ENCODE peak calls at places on chromosomes 3 and 15, in six cellular contexts. B is NCI-H748 treated with DMSO at 0.1 percent for 48 hours, O is T1000, J is dorsolateral prefrontal cortex, E is stomach, X is lower lobe of right lung. U is an unnamed sample.

GRCh38 chr15:42159381-42160015 is 3.1 kb upstream of the PLA2G4F start:
- DNase-seq in B (no peak), X (peak; percentile 78), E (peak; percentile 26), O (no peak), J (no peak), U (no peak)

GRCh38 chr3:176579741-176580185 is 617.5 kb downstream of the TBL1XR1 start:
- DNase-seq in X (no peak), E (no peak), B (no peak), O (no peak), J (no peak), U (no peak)

GRCh38 chr15:100728371-100729201 is 126.2 kb downstream of the ASB7 start:
- DNase-seq in J (no peak), O (no peak), E (no peak), X (no peak), B (no peak), U (no peak)

GRCh38 chr3:196661400-196661799 is 21.9 kb downstream of the NRROS start:
- DNase-seq in E (no peak), B (no peak), O (no peak), X (no peak), J (no peak), U (no peak)

GRCh38 chr3:61877359-61877770 is 316.0 kb downstream of the PTPRG start:
- DNase-seq in J (no peak), B (peak; percentile 41), E (no peak), X (no peak), O (no peak), U (no peak)

GRCh38 chr3:100096866-100097265 is 17.4 kb downstream of the FILIP1L start:
- DNase-seq in O (no peak), J (no peak), B (no peak), E (no peak), X (no peak), U (no peak)

GRCh38 chr15:81296673-81297072 is 27.3 kb downstream of the STARD5 start:
- DNase-seq in J (no peak), B (no peak), X (peak; percentile 82), O (no peak), E (peak; percentile 61), U (no peak)

GRCh38 chr3:141407043-141407442 is 38.7 kb downstream of the ZBTB38 start:
- DNase-seq in X (no peak), J (no peak), B (no peak), O (peak; percentile 31), E (no peak), U (no peak)

GRCh38 chr3:195803309-195803908 is 8.3 kb downstream of the MUC4 start:
- DNase-seq in J (no peak), E (no peak), X (no peak), O (no peak), B (no peak), U (no peak)

GRCh38 chr3:177610677-177611654 is 413.7 kb upstream of the TBL1XR1 start:
- DNase-seq in B (peak; percentile 92), E (peak; percentile 77), J (no peak), X (peak; percentile 54), O (no peak), U (no peak)

GRCh38 chr15:79985571-79985970 is 14.6 kb upstream of the BCL2A1 start:
- DNase-seq in B (no peak), X (no peak), E (no peak), O (no peak), J (no peak), U (no peak)